ENCODE peak calls at places on chromosomes 6 and 20, in nine cellular contexts. S is EL; Z is smooth muscle cell of the brain vasculature; P is AG04450; Q is GM04504; U is stimulated activated CD8-positive, alpha-beta memory T cell treated with anti-CD3 and anti-CD28 coated beads, Interleukin-7, amount 100 ng/mL, for 4 hours; T is dermis microvascular lymphatic vessel endothelial cell; K is cardiac muscle cell; F is H54. A is an unnamed sample.

GRCh38 chr6:7198833-7199800 is 91.4 kb downstream of the RREB1 start:
- DNase-seq in S (no peak), Z (no peak), P (no peak), Q (no peak), U (no peak), T (no peak), K (no peak), F (no peak), A (no peak)

GRCh38 chr6:157952751-157953479 is 28.7 kb upstream of the SYNJ2 start:
- DNase-seq in S (peak; percentile 16), Z (no peak), P (no peak), Q (no peak), U (no peak), T (peak; percentile 55), K (no peak), F (peak; percentile 33), A (no peak)

GRCh38 chr20:39016496-39016895 is 54.4 kb downstream of the DHX35 start:
- DNase-seq in S (no peak), Z (no peak), P (no peak), Q (no peak), U (no peak), T (no peak), K (no peak), F (no peak), A (no peak)

GRCh38 chr6:168278904-168279303 is 40.7 kb downstream of the DACT2 start:
- DNase-seq in S (no peak), Z (no peak), P (no peak), Q (no peak), U (no peak), T (no peak), K (no peak), F (no peak), A (no peak)

GRCh38 chr6:89970072-89970471 is 75.8 kb downstream of the GJA10 start:
- DNase-seq in S (no peak), Z (no peak), P (no peak), Q (no peak), U (no peak), T (no peak), K (no peak), F (no peak), A (no peak)

GRCh38 chr20:57065646-57066045 is 200.8 kb downstream of the BMP7 start:
- DNase-seq in S (no peak), Z (no peak), P (no peak), Q (no peak), U (no peak), T (no peak), K (no peak), F (no peak), A (no peak)

GRCh38 chr20:38934530-38934929 is 8.3 kb downstream of the FAM83D start:
- DNase-seq in S (no peak), Z (no peak), P (no peak), Q (no peak), U (no peak), T (no peak), K (no peak), F (no peak), A (no peak)

GRCh38 chr6:129730477-129731165 is 20.6 kb upstream of the ARHGAP18 start:
- DNase-seq in S (no peak), Z (no peak), P (no peak), Q (no peak), U (no peak), T (peak; percentile 59), K (peak; percentile 48), F (no peak), A (no peak)

GRCh38 chr6:11410539-11411307 is 126.8 kb upstream of the TMEM170B start:
- DNase-seq in S (no peak), Z (no peak), P (no peak), Q (no peak), U (no peak), T (peak; percentile 54), K (no peak), F (no peak), A (no peak)

GRCh38 chr6:159121387-159121955 is 47.7 kb upstream of the FNDC1 start:
- DNase-seq in S (no peak), Z (no peak), P (no peak), Q (no peak), U (no peak), T (no peak), K (no peak), F (no peak), A (no peak)

GRCh38 chr6:84979541-84979940 is 215.1 kb upstream of the TBX18 start:
- DNase-seq in S (peak; percentile 13), Z (peak; percentile 36), P (no peak), Q (no peak), U (no peak), T (peak; percentile 93), K (peak; percentile 73), F (no peak), A (no peak)

GRCh38 chr6:148945311-148946021 is 198.6 kb downstream of the UST start:
- DNase-seq in S (no peak), Z (no peak), P (no peak), Q (no peak), U (no peak), T (no peak), K (no peak), F (no peak), A (no peak)

GRCh38 chr6:1224514-1224913 is 87.4 kb upstream of the FOXQ1 start:
- DNase-seq in S (no peak), Z (no peak), P (no peak), Q (no peak), U (no peak), T (no peak), K (no peak), F (no peak), A (no peak)

GRCh38 chr6:3634417-3634816 is 117.1 kb downstream of the PXDC1 start:
- DNase-seq in S (no peak), Z (no peak), P (no peak), Q (no peak), U (no peak), T (no peak), K (no peak), F (no peak), A (no peak)

GRCh38 chr20:1389703-1390385 is 3.0 kb downstream of the FKBP1A start:
- DNase-seq in S (no peak), Z (no peak), P (no peak), Q (no peak), U (no peak), T (peak; percentile 53), K (peak; percentile 52), F (no peak), A (no peak)

A was measured in activated gamma-delta T cell treated with anti-CD3 and anti-CD28 coated beads, Interleukin-2, amount 50 U/mL, for 16 hours.